ENCODE peak calls at places on chromosomes 7 and 10, in four cellular contexts. G, F, J and S are unnamed samples.

GRCh38 chr7:1028044-1028770 is 16.1 kb upstream of the GPR146 start:
- DNase-seq in J (peak), G (peak), F (peak), S (peak)

GRCh38 chr7:159014297-159015062 is 130.2 kb downstream of the VIPR2 start:
- DNase-seq in G (no peak), J (no peak), F (no peak), S (no peak)

GRCh38 chr10:806451-807162 is 117.1 kb upstream of the DIP2C start:
- DNase-seq in J (no peak), F (no peak), G (no peak), S (no peak)

GRCh38 chr10:92735938-92736337 is 46.2 kb downstream of the HHEX start:
- DNase-seq in J (no peak), G (no peak), F (no peak), S (no peak)

GRCh38 chr7:40733111-40733510 is 598.3 kb downstream of the SUGCT start:
- DNase-seq in J (no peak), G (no peak), F (no peak), S (no peak)

GRCh38 chr7:54944179-54944578 is 74.6 kb upstream of the EGFR start:
- DNase-seq in J (no peak), G (no peak), F (no peak), S (no peak)

GRCh38 chr10:123689880-123690279 is 23.7 kb downstream of the GPR26 start:
- DNase-seq in G (no peak), F (no peak), J (no peak), S (no peak)

GRCh38 chr10:54587973-54588372 is 213.1 kb downstream of the PCDH15 start:
- DNase-seq in G (no peak), F (no peak), J (no peak), S (no peak)

GRCh38 chr7:148699024-148699771 is 495 bp downstream of the CUL1 start:
- DNase-seq in G (peak), J (peak), F (peak), S (peak)

GRCh38 chr7:66186991-66187390 is 18.1 kb upstream of the TPST1 start:
- DNase-seq in G (no peak), F (no peak), J (no peak), S (no peak)

GRCh38 chr10:93065675-93066543 is 5.3 kb downstream of the CYP26C1 start:
- DNase-seq in G (peak), F (peak), J (no peak), S (no peak)

GRCh38 chr7:43220250-43220649 is 107.8 kb downstream of the HECW1 start:
- DNase-seq in F (no peak), J (no peak), G (peak), S (no peak)

GRCh38 chr7:99268361-99268908 is 4.2 kb upstream of the MYH16 start:
- DNase-seq in G (no peak), J (no peak), F (no peak), S (no peak)

GRCh38 chr7:29806793-29807178 is 478 bp downstream of the WIPF3 start:
- DNase-seq in J (no peak), F (peak), G (no peak), S (no peak)

GRCh38 chr7:117781707-117782106 is 91.5 kb downstream of the CTTNBP2 start:
- DNase-seq in G (no peak), J (no peak), F (peak), S (no peak)

GRCh38 chr10:49502358-49502757 is 36.6 kb downstream of the ERCC6 start:
- DNase-seq in J (no peak), G (peak), F (no peak), S (no peak)

GRCh38 chr7:101412976-101413375 is 50.3 kb downstream of the COL26A1 start:
- DNase-seq in J (no peak), F (peak), G (no peak), S (no peak)

GRCh38 chr7:985127-985416 is 2.1 kb downstream of the CYP2W1 start:
- DNase-seq in J (no peak), F (no peak), G (no peak), S (no peak)

GRCh38 chr7:74084722-74085578 is 1.3 kb downstream of the LIMK1 start:
- DNase-seq in F (no peak), J (no peak), G (no peak), S (no peak)

GRCh38 chr7:148028165-148028564 is 562.4 kb upstream of the C7orf33 start:
- DNase-seq in F (no peak), G (no peak), J (no peak), S (no peak)

GRCh38 chr7:128791968-128792319 is at the start of gene CCDC136:
- DNase-seq in G (peak), F (peak), J (no peak), S (no peak)

DNA sequence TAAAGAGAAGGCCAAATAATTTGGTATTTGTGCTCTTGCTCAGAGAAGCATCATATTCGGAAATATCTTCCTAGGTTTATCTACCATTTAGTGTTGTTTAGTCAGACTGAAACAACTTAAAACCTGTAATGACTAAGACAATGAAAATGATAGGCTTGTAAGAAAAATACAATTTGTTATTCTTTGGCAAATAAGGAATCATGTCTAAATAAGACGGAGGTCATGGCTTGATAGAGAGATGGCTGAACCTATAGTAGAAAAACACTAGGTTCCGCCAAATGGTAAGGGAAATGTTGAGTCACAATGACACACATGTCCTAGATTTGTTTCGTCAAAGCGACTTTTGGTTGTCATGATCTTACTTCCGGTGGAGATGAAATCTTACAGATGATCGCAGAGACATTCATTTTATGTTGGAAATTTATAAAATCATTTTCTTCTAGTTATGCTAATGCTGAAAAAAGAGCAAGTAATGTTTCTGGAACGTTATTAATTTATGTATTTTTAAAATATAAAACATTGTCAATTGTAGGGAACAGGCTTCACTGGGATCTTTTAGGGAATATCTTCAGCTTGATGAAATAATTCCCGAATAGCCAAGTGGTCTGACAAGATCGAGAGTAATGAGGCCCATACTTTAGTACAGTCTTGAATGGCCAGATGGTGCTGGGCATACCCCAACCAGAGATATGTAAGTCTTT is 1.0 kb downstream of the SRGN start:
- DNase-seq in J (peak), G (peak), F (no peak), S (peak)
- TF ChIP-seq EZH2phosphoT487 in J (no peak), G (no peak), F (no peak), S (no peak)

GRCh38 chr7:32061346-32061745 is 8.9 kb downstream of the PDE1C start:
- DNase-seq in J (no peak), G (no peak), F (no peak), S (no peak)

GRCh38 chr7:32059289-32060045 is 10.7 kb downstream of the PDE1C start:
- DNase-seq in J (no peak), F (peak), G (peak), S (no peak)

GRCh38 chr7:32063614-32064013 is 6.6 kb downstream of the PDE1C start:
- DNase-seq in G (no peak), J (no peak), F (no peak), S (no peak)

GRCh38 chr7:32058017-32058416 is 12.2 kb downstream of the PDE1C start:
- DNase-seq in F (no peak), J (no peak), G (no peak), S (no peak)

DNA sequence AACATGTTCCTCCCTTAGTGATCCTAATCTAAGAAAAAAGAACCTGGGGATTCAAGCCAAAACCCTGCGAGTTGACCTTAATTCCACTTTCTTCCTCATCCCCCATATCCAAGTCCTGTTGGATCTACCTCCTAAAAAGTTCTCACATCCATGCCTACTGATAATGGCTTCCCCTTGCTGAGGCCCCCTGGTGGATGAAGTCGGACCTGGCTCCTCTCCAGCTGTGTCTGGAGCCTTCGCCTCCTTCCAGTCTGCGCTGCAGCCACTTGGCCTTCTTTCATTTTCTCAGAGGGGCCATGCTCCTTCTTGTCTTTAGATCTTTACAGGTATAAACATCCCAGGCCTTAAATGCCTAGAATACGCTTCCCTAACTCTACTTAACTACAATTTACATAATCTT is 8.1 kb downstream of the PDE1C start:
- DNase-seq in J (no peak), F (peak), G (peak), S (peak)
- TF ChIP-seq EZH2phosphoT487 in J (no peak), F (no peak), G (no peak), S (no peak)

DNA sequence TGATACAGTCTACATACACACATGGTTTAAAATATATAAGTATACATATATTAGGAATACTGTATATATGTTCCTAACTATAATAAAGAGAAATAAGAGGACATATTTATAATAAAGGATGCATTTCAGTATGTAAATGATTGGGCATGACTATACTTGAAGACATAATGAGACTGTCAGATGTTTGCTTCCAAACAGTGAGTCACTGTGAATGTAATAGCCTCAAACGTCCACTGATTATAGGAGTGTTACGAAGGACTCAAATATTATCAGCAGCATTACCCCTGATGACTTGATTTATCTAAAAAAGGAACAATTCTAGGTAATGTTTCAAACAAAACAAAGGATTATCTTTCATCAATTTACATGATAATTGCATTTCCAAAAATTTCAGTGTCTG is 39.9 kb upstream of the NRBF2 start:
- DNase-seq in F (no peak), G (peak), J (no peak), S (no peak)
- TF ChIP-seq EZH2phosphoT487 in F (no peak), G (no peak), J (no peak), S (no peak)

GRCh38 chr7:108451296-108451848 is 4.9 kb downstream of the NRCAM start:
- DNase-seq in J (no peak), G (no peak), F (no peak), S (no peak)

GRCh38 chr7:108453320-108453719 is 2.9 kb downstream of the NRCAM start:
- DNase-seq in G (no peak), J (no peak), F (no peak), S (no peak)

GRCh38 chr7:108454674-108455523 is 1.3 kb downstream of the NRCAM start:
- DNase-seq in F (peak), J (no peak), G (peak), S (no peak)

GRCh38 chr7:108454317-108454673 is 1.9 kb downstream of the NRCAM start:
- DNase-seq in F (no peak), G (no peak), J (no peak), S (no peak)

DNA sequence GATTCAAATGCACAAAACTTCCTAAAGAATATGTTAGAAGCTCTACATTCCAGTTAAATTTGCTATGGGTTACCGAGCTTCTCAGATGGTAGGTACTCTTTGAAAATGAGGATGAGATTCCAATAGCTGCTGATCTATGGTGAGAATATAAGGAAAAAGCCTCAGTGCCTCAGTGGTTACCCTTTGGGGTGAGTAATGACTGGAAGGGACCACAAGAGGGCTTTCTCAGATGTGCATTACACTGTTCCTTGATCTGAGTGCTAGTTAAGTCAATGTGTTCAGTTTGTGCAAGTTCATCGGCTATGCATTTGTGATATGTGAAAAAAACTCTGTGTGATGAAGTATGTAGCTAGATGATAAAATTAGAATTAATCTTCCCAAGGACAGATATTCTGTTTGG is 3.5 kb downstream of the NRCAM start:
- DNase-seq in J (peak), F (peak), G (peak), S (peak)
- TF ChIP-seq EZH2phosphoT487 in J (no peak), F (no peak), G (no peak), S (no peak)

GRCh38 chr7:92634924-92635519 is 44.8 kb upstream of the FAM133B start:
- DNase-seq in F (no peak), G (peak), J (peak), S (no peak)

GRCh38 chr7:92632791-92633190 is 42.6 kb upstream of the FAM133B start:
- DNase-seq in F (no peak), J (no peak), G (no peak), S (no peak)

GRCh38 chr7:92631830-92632487 is 41.8 kb upstream of the FAM133B start:
- DNase-seq in G (peak), J (no peak), F (no peak), S (no peak)

GRCh38 chr7:92634125-92634710 is 44.0 kb upstream of the FAM133B start:
- DNase-seq in F (no peak), G (no peak), J (no peak), S (no peak)

DNA sequence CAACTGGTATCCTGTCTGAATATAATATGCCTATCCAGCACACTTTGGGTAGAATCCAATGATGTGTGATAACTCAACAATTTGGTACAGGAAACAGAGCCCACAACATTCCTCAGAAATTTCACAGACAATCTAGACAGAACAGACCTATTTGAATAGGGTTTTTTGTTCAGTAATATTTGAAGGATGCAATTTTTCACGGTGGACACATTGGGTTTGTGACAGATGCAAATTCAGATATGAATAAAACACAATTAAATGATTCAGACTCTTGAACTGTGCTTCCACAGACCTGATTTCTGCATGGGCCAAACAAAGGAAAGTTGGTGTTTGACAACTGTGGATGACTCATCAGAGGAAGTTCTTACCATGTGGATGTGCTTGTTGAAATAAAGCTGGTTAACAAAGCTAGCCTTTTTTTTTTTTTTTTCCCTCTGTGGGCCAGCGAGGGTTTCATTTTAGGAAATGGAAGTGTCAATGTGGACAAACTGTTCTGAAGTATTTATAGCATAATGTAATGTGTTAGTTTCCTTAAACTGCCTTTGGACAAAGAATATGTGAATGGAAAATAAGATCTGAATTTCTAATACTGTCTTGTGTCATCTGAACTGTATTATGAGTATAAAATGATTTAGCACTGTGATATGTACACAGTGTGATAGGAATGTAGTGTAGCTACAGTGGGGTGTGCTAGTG is 43.2 kb upstream of the FAM133B start:
- DNase-seq in G (peak), F (no peak), J (peak), S (no peak)
- TF ChIP-seq EZH2phosphoT487 in G (no peak), F (no peak), J (no peak), S (no peak)

GRCh38 chr7:94529516-94529915 is 19.9 kb downstream of the CASD1 start:
- DNase-seq in J (no peak), F (no peak), G (peak), S (no peak)

GRCh38 chr7:94530114-94530513 is 20.5 kb downstream of the CASD1 start:
- DNase-seq in F (no peak), J (no peak), G (no peak), S (no peak)

GRCh38 chr7:94525917-94526316 is 16.3 kb downstream of the CASD1 start:
- DNase-seq in G (no peak), J (peak), F (no peak), S (no peak)
- TF ChIP-seq EZH2phosphoT487 in G (no peak), J (no peak), F (no peak), S (no peak)

DNA sequence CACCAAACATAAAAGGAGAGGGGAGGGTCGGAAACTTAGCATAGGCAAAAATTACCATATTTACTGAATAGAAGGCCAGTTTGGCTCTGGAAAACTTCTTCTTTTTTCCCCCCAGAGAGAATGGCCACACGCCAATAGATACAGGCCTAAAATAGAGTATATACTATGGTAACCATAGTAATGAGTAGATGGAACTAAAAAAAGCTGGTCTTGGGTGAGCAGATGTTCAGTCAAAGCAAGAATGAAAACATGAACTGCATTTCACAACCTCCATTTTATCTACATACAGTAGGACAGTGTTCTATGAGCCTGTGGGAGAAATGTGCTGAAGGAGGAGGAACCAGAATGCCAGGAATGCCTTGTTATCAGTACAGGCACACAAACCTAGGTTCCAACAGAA is 141.7 kb upstream of the SEMA3A start:
- DNase-seq in G (no peak), F (peak), J (peak), S (no peak)
- TF ChIP-seq EZH2phosphoT487 in G (no peak), F (no peak), J (no peak), S (no peak)

GRCh38 chr10:61404771-61405170 is 48.4 kb downstream of the TMEM26 start:
- DNase-seq in F (no peak), J (no peak), G (peak), S (no peak)

GRCh38 chr10:61398730-61399129 is 54.5 kb downstream of the TMEM26 start:
- DNase-seq in G (peak), F (no peak), J (no peak), S (no peak)

GRCh38 chr10:61399386-61399785 is 53.8 kb downstream of the TMEM26 start:
- DNase-seq in G (peak), F (no peak), J (no peak), S (no peak)

GRCh38 chr10:61397175-61397986 is 55.8 kb downstream of the TMEM26 start:
- DNase-seq in J (peak), F (no peak), G (peak), S (peak)

GRCh38 chr10:61400524-61400923 is 52.7 kb downstream of the TMEM26 start:
- DNase-seq in J (no peak), G (peak), F (no peak), S (no peak)
- TF ChIP-seq EZH2phosphoT487 in J (no peak), G (no peak), F (no peak), S (no peak)

GRCh38 chr10:24554036-24554435 is 169.7 kb downstream of the ARHGAP21 start:
- DNase-seq in F (no peak), G (no peak), J (no peak), S (no peak)

GRCh38 chr10:24561453-24561852 is 162.2 kb downstream of the ARHGAP21 start:
- DNase-seq in G (no peak), J (no peak), F (no peak), S (no peak)

GRCh38 chr10:24556137-24556536 is 167.6 kb downstream of the ARHGAP21 start:
- DNase-seq in J (no peak), F (no peak), G (no peak), S (no peak)

GRCh38 chr10:24553051-24553612 is 170.6 kb downstream of the ARHGAP21 start:
- DNase-seq in J (no peak), G (no peak), F (no peak), S (no peak)

GRCh38 chr10:24556746-24557742 is 166.6 kb downstream of the ARHGAP21 start:
- DNase-seq in F (peak), G (peak), J (peak), S (peak)
- TF ChIP-seq EZH2phosphoT487 in F (no peak), G (no peak), J (no peak), S (no peak)

GRCh38 chr10:23065549-23065948 is 29.8 kb upstream of the MSRB2 start:
- DNase-seq in G (peak), F (no peak), J (no peak), S (no peak)
- TF ChIP-seq EZH2phosphoT487 in G (no peak), F (no peak), J (no peak), S (no peak)